ENCODE peak calls at places on chromosome 17, in ten cellular contexts. One of them, this sample, is unnamed.

GRCh38 chr17:80498242-80498919 is 22.0 kb upstream of the NPTX1 start:
- DNase-seq in mesenchymal stem cell: no peak
- DNase-seq in stimulated activated CD8-positive, alpha-beta memory T cell treated with anti-CD3 and anti-CD28 coated beads, Interleukin-15, amount 100 ng/mL, for 1 hour: no peak
- DNase-seq in stimulated activated naive CD8-positive, alpha-beta T cell treated with anti-CD3 and anti-CD28 coated beads, Interleukin-15, Interleukin-2, amounts not matched to agents 100 U/mL and 50 U/mL, for 24 hours: no peak
- DNase-seq in activated T-helper 9 cell treated with anti-CD3 and anti-CD28 coated beads, Interleukin-2, amount 50 U/mL, for 16 hours: no peak
- DNase-seq in NCI-H1092 treated with DMSO at 0.1 percent for 48 hours: no peak
- DNase-seq in choroid plexus epithelial cell: peak; percentile 68
- DNase-seq in anterior cingulate cortex: no peak
- DNase-seq in upper lobe of right lung: no peak
- DNase-seq in A172: peak; percentile 76
- DNase-seq in this sample: no peak

GRCh38 chr17:73976676-73977521 is 226.6 kb upstream of the RPL38 start:
- DNase-seq in mesenchymal stem cell: no peak
- DNase-seq in stimulated activated CD8-positive, alpha-beta memory T cell treated with anti-CD3 and anti-CD28 coated beads, Interleukin-15, amount 100 ng/mL, for 1 hour: no peak
- DNase-seq in stimulated activated naive CD8-positive, alpha-beta T cell treated with anti-CD3 and anti-CD28 coated beads, Interleukin-15, Interleukin-2, amounts not matched to agents 100 U/mL and 50 U/mL, for 24 hours: no peak
- DNase-seq in activated T-helper 9 cell treated with anti-CD3 and anti-CD28 coated beads, Interleukin-2, amount 50 U/mL, for 16 hours: no peak
- DNase-seq in NCI-H1092 treated with DMSO at 0.1 percent for 48 hours: peak; percentile 97
- DNase-seq in choroid plexus epithelial cell: no peak
- DNase-seq in anterior cingulate cortex: no peak
- DNase-seq in upper lobe of right lung: peak; percentile 38
- DNase-seq in A172: peak; percentile 67
- DNase-seq in this sample: no peak

GRCh38 chr17:21297597-21297996 is 13.1 kb downstream of the MAP2K3 start:
- DNase-seq in mesenchymal stem cell: no peak
- DNase-seq in stimulated activated CD8-positive, alpha-beta memory T cell treated with anti-CD3 and anti-CD28 coated beads, Interleukin-15, amount 100 ng/mL, for 1 hour: no peak
- DNase-seq in stimulated activated naive CD8-positive, alpha-beta T cell treated with anti-CD3 and anti-CD28 coated beads, Interleukin-15, Interleukin-2, amounts not matched to agents 100 U/mL and 50 U/mL, for 24 hours: no peak
- DNase-seq in activated T-helper 9 cell treated with anti-CD3 and anti-CD28 coated beads, Interleukin-2, amount 50 U/mL, for 16 hours: no peak
- DNase-seq in NCI-H1092 treated with DMSO at 0.1 percent for 48 hours: no peak
- DNase-seq in choroid plexus epithelial cell: no peak
- DNase-seq in anterior cingulate cortex: no peak
- DNase-seq in upper lobe of right lung: peak; percentile 67
- DNase-seq in A172: no peak
- DNase-seq in this sample: no peak

GRCh38 chr17:76549539-76549938 is 9.7 kb downstream of the PRCD start:
- DNase-seq in mesenchymal stem cell: no peak
- DNase-seq in stimulated activated CD8-positive, alpha-beta memory T cell treated with anti-CD3 and anti-CD28 coated beads, Interleukin-15, amount 100 ng/mL, for 1 hour: no peak
- DNase-seq in stimulated activated naive CD8-positive, alpha-beta T cell treated with anti-CD3 and anti-CD28 coated beads, Interleukin-15, Interleukin-2, amounts not matched to agents 100 U/mL and 50 U/mL, for 24 hours: no peak
- DNase-seq in activated T-helper 9 cell treated with anti-CD3 and anti-CD28 coated beads, Interleukin-2, amount 50 U/mL, for 16 hours: no peak
- DNase-seq in NCI-H1092 treated with DMSO at 0.1 percent for 48 hours: no peak
- DNase-seq in choroid plexus epithelial cell: no peak
- DNase-seq in anterior cingulate cortex: no peak
- DNase-seq in upper lobe of right lung: no peak
- DNase-seq in A172: no peak
- DNase-seq in this sample: no peak

GRCh38 chr17:41728056-41728455 is 6.4 kb downstream of the HAP1 start:
- DNase-seq in mesenchymal stem cell: no peak
- DNase-seq in stimulated activated CD8-positive, alpha-beta memory T cell treated with anti-CD3 and anti-CD28 coated beads, Interleukin-15, amount 100 ng/mL, for 1 hour: no peak
- DNase-seq in stimulated activated naive CD8-positive, alpha-beta T cell treated with anti-CD3 and anti-CD28 coated beads, Interleukin-15, Interleukin-2, amounts not matched to agents 100 U/mL and 50 U/mL, for 24 hours: no peak
- DNase-seq in activated T-helper 9 cell treated with anti-CD3 and anti-CD28 coated beads, Interleukin-2, amount 50 U/mL, for 16 hours: no peak
- DNase-seq in NCI-H1092 treated with DMSO at 0.1 percent for 48 hours: no peak
- DNase-seq in choroid plexus epithelial cell: no peak
- DNase-seq in anterior cingulate cortex: no peak
- DNase-seq in upper lobe of right lung: no peak
- DNase-seq in A172: no peak
- DNase-seq in this sample: no peak

GRCh38 chr17:59427996-59428395 is 96.5 kb downstream of the YPEL2 start:
- DNase-seq in mesenchymal stem cell: peak; percentile 61
- DNase-seq in stimulated activated CD8-positive, alpha-beta memory T cell treated with anti-CD3 and anti-CD28 coated beads, Interleukin-15, amount 100 ng/mL, for 1 hour: no peak
- DNase-seq in stimulated activated naive CD8-positive, alpha-beta T cell treated with anti-CD3 and anti-CD28 coated beads, Interleukin-15, Interleukin-2, amounts not matched to agents 100 U/mL and 50 U/mL, for 24 hours: no peak
- DNase-seq in activated T-helper 9 cell treated with anti-CD3 and anti-CD28 coated beads, Interleukin-2, amount 50 U/mL, for 16 hours: no peak
- DNase-seq in NCI-H1092 treated with DMSO at 0.1 percent for 48 hours: no peak
- DNase-seq in choroid plexus epithelial cell: peak; percentile 15
- DNase-seq in anterior cingulate cortex: peak; percentile 7
- DNase-seq in upper lobe of right lung: no peak
- DNase-seq in A172: no peak
- DNase-seq in this sample: no peak

GRCh38 chr17:17741346-17742023 is 60.2 kb downstream of the RAI1 start:
- DNase-seq in mesenchymal stem cell: peak; percentile 32
- DNase-seq in stimulated activated CD8-positive, alpha-beta memory T cell treated with anti-CD3 and anti-CD28 coated beads, Interleukin-15, amount 100 ng/mL, for 1 hour: no peak
- DNase-seq in stimulated activated naive CD8-positive, alpha-beta T cell treated with anti-CD3 and anti-CD28 coated beads, Interleukin-15, Interleukin-2, amounts not matched to agents 100 U/mL and 50 U/mL, for 24 hours: no peak
- DNase-seq in activated T-helper 9 cell treated with anti-CD3 and anti-CD28 coated beads, Interleukin-2, amount 50 U/mL, for 16 hours: no peak
- DNase-seq in NCI-H1092 treated with DMSO at 0.1 percent for 48 hours: no peak
- DNase-seq in choroid plexus epithelial cell: no peak
- DNase-seq in anterior cingulate cortex: peak; percentile 79
- DNase-seq in upper lobe of right lung: no peak
- DNase-seq in A172: no peak
- DNase-seq in this sample: no peak

GRCh38 chr17:10270258-10270657 is 71.9 kb upstream of the GAS7 start:
- DNase-seq in mesenchymal stem cell: no peak
- DNase-seq in stimulated activated CD8-positive, alpha-beta memory T cell treated with anti-CD3 and anti-CD28 coated beads, Interleukin-15, amount 100 ng/mL, for 1 hour: no peak
- DNase-seq in stimulated activated naive CD8-positive, alpha-beta T cell treated with anti-CD3 and anti-CD28 coated beads, Interleukin-15, Interleukin-2, amounts not matched to agents 100 U/mL and 50 U/mL, for 24 hours: no peak
- DNase-seq in activated T-helper 9 cell treated with anti-CD3 and anti-CD28 coated beads, Interleukin-2, amount 50 U/mL, for 16 hours: no peak
- DNase-seq in NCI-H1092 treated with DMSO at 0.1 percent for 48 hours: no peak
- DNase-seq in choroid plexus epithelial cell: no peak
- DNase-seq in anterior cingulate cortex: no peak
- DNase-seq in upper lobe of right lung: no peak
- DNase-seq in A172: no peak
- DNase-seq in this sample: no peak

GRCh38 chr17:45110676-45111611 is 21.4 kb downstream of the PLCD3 start:
- DNase-seq in mesenchymal stem cell: no peak
- DNase-seq in stimulated activated CD8-positive, alpha-beta memory T cell treated with anti-CD3 and anti-CD28 coated beads, Interleukin-15, amount 100 ng/mL, for 1 hour: no peak
- DNase-seq in stimulated activated naive CD8-positive, alpha-beta T cell treated with anti-CD3 and anti-CD28 coated beads, Interleukin-15, Interleukin-2, amounts not matched to agents 100 U/mL and 50 U/mL, for 24 hours: no peak
- DNase-seq in activated T-helper 9 cell treated with anti-CD3 and anti-CD28 coated beads, Interleukin-2, amount 50 U/mL, for 16 hours: no peak
- DNase-seq in NCI-H1092 treated with DMSO at 0.1 percent for 48 hours: no peak
- DNase-seq in choroid plexus epithelial cell: peak; percentile 44
- DNase-seq in anterior cingulate cortex: peak; percentile 39
- DNase-seq in upper lobe of right lung: no peak
- DNase-seq in A172: no peak
- DNase-seq in this sample: no peak

GRCh38 chr17:82043507-82043906 is 6.0 kb upstream of the DCXR start:
- DNase-seq in mesenchymal stem cell: no peak
- DNase-seq in stimulated activated CD8-positive, alpha-beta memory T cell treated with anti-CD3 and anti-CD28 coated beads, Interleukin-15, amount 100 ng/mL, for 1 hour: no peak
- DNase-seq in stimulated activated naive CD8-positive, alpha-beta T cell treated with anti-CD3 and anti-CD28 coated beads, Interleukin-15, Interleukin-2, amounts not matched to agents 100 U/mL and 50 U/mL, for 24 hours: no peak
- DNase-seq in activated T-helper 9 cell treated with anti-CD3 and anti-CD28 coated beads, Interleukin-2, amount 50 U/mL, for 16 hours: no peak
- DNase-seq in NCI-H1092 treated with DMSO at 0.1 percent for 48 hours: no peak
- DNase-seq in choroid plexus epithelial cell: no peak
- DNase-seq in anterior cingulate cortex: no peak
- DNase-seq in upper lobe of right lung: no peak
- DNase-seq in A172: no peak
- DNase-seq in this sample: no peak

GRCh38 chr17:49361902-49362722 is at the start of gene ZNF652:
- DNase-seq in mesenchymal stem cell: peak; percentile 76
- DNase-seq in stimulated activated CD8-positive, alpha-beta memory T cell treated with anti-CD3 and anti-CD28 coated beads, Interleukin-15, amount 100 ng/mL, for 1 hour: peak; percentile 86
- DNase-seq in stimulated activated naive CD8-positive, alpha-beta T cell treated with anti-CD3 and anti-CD28 coated beads, Interleukin-15, Interleukin-2, amounts not matched to agents 100 U/mL and 50 U/mL, for 24 hours: peak; percentile 88
- DNase-seq in activated T-helper 9 cell treated with anti-CD3 and anti-CD28 coated beads, Interleukin-2, amount 50 U/mL, for 16 hours: peak; percentile 89
- DNase-seq in NCI-H1092 treated with DMSO at 0.1 percent for 48 hours: peak; percentile 92
- DNase-seq in choroid plexus epithelial cell: peak; percentile 80
- DNase-seq in anterior cingulate cortex: peak; percentile 85
- DNase-seq in upper lobe of right lung: peak; percentile 98
- DNase-seq in A172: peak; percentile 84
- DNase-seq in this sample: peak; percentile 91

GRCh38 chr17:65370669-65371126 is 190.8 kb downstream of the AXIN2 start:
- DNase-seq in mesenchymal stem cell: no peak
- DNase-seq in stimulated activated CD8-positive, alpha-beta memory T cell treated with anti-CD3 and anti-CD28 coated beads, Interleukin-15, amount 100 ng/mL, for 1 hour: no peak
- DNase-seq in stimulated activated naive CD8-positive, alpha-beta T cell treated with anti-CD3 and anti-CD28 coated beads, Interleukin-15, Interleukin-2, amounts not matched to agents 100 U/mL and 50 U/mL, for 24 hours: peak; percentile 20
- DNase-seq in activated T-helper 9 cell treated with anti-CD3 and anti-CD28 coated beads, Interleukin-2, amount 50 U/mL, for 16 hours: no peak
- DNase-seq in NCI-H1092 treated with DMSO at 0.1 percent for 48 hours: no peak
- DNase-seq in choroid plexus epithelial cell: no peak
- DNase-seq in anterior cingulate cortex: no peak
- DNase-seq in upper lobe of right lung: no peak
- DNase-seq in A172: peak; percentile 80
- DNase-seq in this sample: peak; percentile 7

GRCh38 chr17:63821809-63822208 is 5.4 kb upstream of the PSMC5 start:
- DNase-seq in mesenchymal stem cell: no peak
- DNase-seq in stimulated activated CD8-positive, alpha-beta memory T cell treated with anti-CD3 and anti-CD28 coated beads, Interleukin-15, amount 100 ng/mL, for 1 hour: no peak
- DNase-seq in stimulated activated naive CD8-positive, alpha-beta T cell treated with anti-CD3 and anti-CD28 coated beads, Interleukin-15, Interleukin-2, amounts not matched to agents 100 U/mL and 50 U/mL, for 24 hours: no peak
- DNase-seq in activated T-helper 9 cell treated with anti-CD3 and anti-CD28 coated beads, Interleukin-2, amount 50 U/mL, for 16 hours: no peak
- DNase-seq in NCI-H1092 treated with DMSO at 0.1 percent for 48 hours: no peak
- DNase-seq in choroid plexus epithelial cell: no peak
- DNase-seq in anterior cingulate cortex: no peak
- DNase-seq in upper lobe of right lung: no peak
- DNase-seq in A172: no peak
- DNase-seq in this sample: no peak

GRCh38 chr17:58219789-58220183 is 731 bp upstream of the MKS1 start:
- DNase-seq in mesenchymal stem cell: no peak
- DNase-seq in stimulated activated CD8-positive, alpha-beta memory T cell treated with anti-CD3 and anti-CD28 coated beads, Interleukin-15, amount 100 ng/mL, for 1 hour: no peak
- DNase-seq in stimulated activated naive CD8-positive, alpha-beta T cell treated with anti-CD3 and anti-CD28 coated beads, Interleukin-15, Interleukin-2, amounts not matched to agents 100 U/mL and 50 U/mL, for 24 hours: no peak
- DNase-seq in activated T-helper 9 cell treated with anti-CD3 and anti-CD28 coated beads, Interleukin-2, amount 50 U/mL, for 16 hours: no peak
- DNase-seq in NCI-H1092 treated with DMSO at 0.1 percent for 48 hours: no peak
- DNase-seq in choroid plexus epithelial cell: no peak
- DNase-seq in anterior cingulate cortex: no peak
- DNase-seq in upper lobe of right lung: no peak
- DNase-seq in A172: no peak
- DNase-seq in this sample: no peak

GRCh38 chr17:73191443-73192218 is 1.2 kb upstream of the COG1 start:
- DNase-seq in mesenchymal stem cell: peak; percentile 80
- DNase-seq in stimulated activated CD8-positive, alpha-beta memory T cell treated with anti-CD3 and anti-CD28 coated beads, Interleukin-15, amount 100 ng/mL, for 1 hour: peak; percentile 50
- DNase-seq in stimulated activated naive CD8-positive, alpha-beta T cell treated with anti-CD3 and anti-CD28 coated beads, Interleukin-15, Interleukin-2, amounts not matched to agents 100 U/mL and 50 U/mL, for 24 hours: peak; percentile 73
- DNase-seq in activated T-helper 9 cell treated with anti-CD3 and anti-CD28 coated beads, Interleukin-2, amount 50 U/mL, for 16 hours: peak; percentile 37
- DNase-seq in NCI-H1092 treated with DMSO at 0.1 percent for 48 hours: peak; percentile 83
- DNase-seq in choroid plexus epithelial cell: peak; percentile 83
- DNase-seq in anterior cingulate cortex: peak; percentile 48
- DNase-seq in upper lobe of right lung: peak; percentile 72
- DNase-seq in A172: peak; percentile 71
- DNase-seq in this sample: peak; percentile 56

GRCh38 chr17:63841350-63842172 is 924 bp downstream of the SMARCD2 start:
- DNase-seq in mesenchymal stem cell: peak; percentile 71
- DNase-seq in stimulated activated CD8-positive, alpha-beta memory T cell treated with anti-CD3 and anti-CD28 coated beads, Interleukin-15, amount 100 ng/mL, for 1 hour: no peak
- DNase-seq in stimulated activated naive CD8-positive, alpha-beta T cell treated with anti-CD3 and anti-CD28 coated beads, Interleukin-15, Interleukin-2, amounts not matched to agents 100 U/mL and 50 U/mL, for 24 hours: peak; percentile 26
- DNase-seq in activated T-helper 9 cell treated with anti-CD3 and anti-CD28 coated beads, Interleukin-2, amount 50 U/mL, for 16 hours: no peak
- DNase-seq in NCI-H1092 treated with DMSO at 0.1 percent for 48 hours: peak; percentile 26
- DNase-seq in choroid plexus epithelial cell: peak; percentile 78
- DNase-seq in anterior cingulate cortex: peak; percentile 55
- DNase-seq in upper lobe of right lung: peak; percentile 80
- DNase-seq in A172: peak; percentile 16
- DNase-seq in this sample: no peak

GRCh38 chr17:27631409-27631755 is 394 bp downstream of the LGALS9 start:
- DNase-seq in mesenchymal stem cell: no peak
- DNase-seq in stimulated activated CD8-positive, alpha-beta memory T cell treated with anti-CD3 and anti-CD28 coated beads, Interleukin-15, amount 100 ng/mL, for 1 hour: no peak
- DNase-seq in stimulated activated naive CD8-positive, alpha-beta T cell treated with anti-CD3 and anti-CD28 coated beads, Interleukin-15, Interleukin-2, amounts not matched to agents 100 U/mL and 50 U/mL, for 24 hours: peak; percentile 21
- DNase-seq in activated T-helper 9 cell treated with anti-CD3 and anti-CD28 coated beads, Interleukin-2, amount 50 U/mL, for 16 hours: no peak
- DNase-seq in NCI-H1092 treated with DMSO at 0.1 percent for 48 hours: no peak
- DNase-seq in choroid plexus epithelial cell: no peak
- DNase-seq in anterior cingulate cortex: no peak
- DNase-seq in upper lobe of right lung: no peak
- DNase-seq in A172: no peak
- DNase-seq in this sample: no peak

GRCh38 chr17:58487589-58488427 is at the start of gene HSF5:
- DNase-seq in mesenchymal stem cell: no peak
- DNase-seq in stimulated activated CD8-positive, alpha-beta memory T cell treated with anti-CD3 and anti-CD28 coated beads, Interleukin-15, amount 100 ng/mL, for 1 hour: peak; percentile 48
- DNase-seq in stimulated activated naive CD8-positive, alpha-beta T cell treated with anti-CD3 and anti-CD28 coated beads, Interleukin-15, Interleukin-2, amounts not matched to agents 100 U/mL and 50 U/mL, for 24 hours: peak; percentile 79
- DNase-seq in activated T-helper 9 cell treated with anti-CD3 and anti-CD28 coated beads, Interleukin-2, amount 50 U/mL, for 16 hours: peak; percentile 60
- DNase-seq in NCI-H1092 treated with DMSO at 0.1 percent for 48 hours: no peak
- DNase-seq in choroid plexus epithelial cell: peak; percentile 4
- DNase-seq in anterior cingulate cortex: no peak
- DNase-seq in upper lobe of right lung: peak; percentile 75
- DNase-seq in A172: no peak
- DNase-seq in this sample: peak; percentile 78

This sample was measured in activated naive CD8-positive, alpha-beta T cell treated with anti-CD3 and anti-CD28 coated beads for 36 hours.